ENCODE peak calls at places on chromosomes 6 and 20, in four cellular contexts. K, X, I and J are unnamed samples.

GRCh38 chr6:157556671-157557430 is 175.9 kb downstream of the ZDHHC14 start:
- DNase-seq in K (no peak), X (no peak), I (no peak), J (no peak)

GRCh38 chr6:14968056-14968643 is 277.7 kb upstream of the JARID2 start:
- DNase-seq in K (no peak), X (no peak), I (no peak), J (no peak)

GRCh38 chr6:153412519-153412918 is 281.4 kb upstream of the RGS17 start:
- DNase-seq in K (no peak), X (no peak), I (no peak), J (no peak)

GRCh38 chr20:37901667-37902503 is 1.0 kb upstream of the VSTM2L start:
- DNase-seq in K (peak; percentile 4), X (peak; percentile 89), I (no peak), J (no peak)

GRCh38 chr6:12882761-12883290 is 166.3 kb downstream of the PHACTR1 start:
- DNase-seq in K (no peak), X (no peak), I (no peak), J (no peak)

GRCh38 chr6:137927777-137928218 is 60.7 kb downstream of the TNFAIP3 start:
- DNase-seq in K (no peak), X (no peak), I (no peak), J (no peak)

GRCh38 chr6:83867527-83868161 is 8.2 kb downstream of the CYB5R4 start:
- DNase-seq in K (peak; percentile 21), X (no peak), I (no peak), J (no peak)

GRCh38 chr6:150333592-150333954 is 35.2 kb upstream of the IYD start:
- DNase-seq in K (no peak), X (no peak), I (no peak), J (no peak)

GRCh38 chr20:1185316-1185741 is 548 bp upstream of the TMEM74B start:
- DNase-seq in K (no peak), X (peak; percentile 80), I (no peak), J (no peak)

GRCh38 chr20:54168961-54169862 is 4.6 kb downstream of the CYP24A1 start:
- DNase-seq in K (peak; percentile 66), X (no peak), I (no peak), J (no peak)

GRCh38 chr6:156801712-156802111 is 24.5 kb downstream of the ARID1B start:
- DNase-seq in K (no peak), X (no peak), I (no peak), J (no peak)

GRCh38 chr20:41436679-41437078 is 70.1 kb upstream of the EMILIN3 start:
- DNase-seq in K (no peak), X (no peak), I (no peak), J (no peak)

GRCh38 chr20:49859011-49859410 is 46.4 kb downstream of the SLC9A8 start:
- DNase-seq in K (no peak), X (no peak), I (no peak), J (no peak)

GRCh38 chr6:38149526-38149925 is 330.0 kb downstream of the ZFAND3 start:
- DNase-seq in K (no peak), X (no peak), I (no peak), J (no peak)

GRCh38 chr6:11121851-11122250 is 10.3 kb upstream of the ERVFRD-1 start:
- DNase-seq in K (no peak), X (no peak), I (no peak), J (no peak)

GRCh38 chr6:31350973-31351733 is 5.8 kb downstream of the HLA-B start:
- DNase-seq in K (no peak), X (no peak), I (no peak), J (no peak)

GRCh38 chr6:31353508-31353907 is 3.5 kb downstream of the HLA-B start:
- DNase-seq in K (no peak), X (no peak), I (no peak), J (no peak)

GRCh38 chr6:31354248-31354647 is 2.7 kb downstream of the HLA-B start:
- DNase-seq in K (no peak), X (no peak), I (no peak), J (no peak)

GRCh38 chr6:31351734-31352496 is 5.1 kb downstream of the HLA-B start:
- DNase-seq in K (no peak), X (no peak), I (no peak), J (no peak)

DNA sequence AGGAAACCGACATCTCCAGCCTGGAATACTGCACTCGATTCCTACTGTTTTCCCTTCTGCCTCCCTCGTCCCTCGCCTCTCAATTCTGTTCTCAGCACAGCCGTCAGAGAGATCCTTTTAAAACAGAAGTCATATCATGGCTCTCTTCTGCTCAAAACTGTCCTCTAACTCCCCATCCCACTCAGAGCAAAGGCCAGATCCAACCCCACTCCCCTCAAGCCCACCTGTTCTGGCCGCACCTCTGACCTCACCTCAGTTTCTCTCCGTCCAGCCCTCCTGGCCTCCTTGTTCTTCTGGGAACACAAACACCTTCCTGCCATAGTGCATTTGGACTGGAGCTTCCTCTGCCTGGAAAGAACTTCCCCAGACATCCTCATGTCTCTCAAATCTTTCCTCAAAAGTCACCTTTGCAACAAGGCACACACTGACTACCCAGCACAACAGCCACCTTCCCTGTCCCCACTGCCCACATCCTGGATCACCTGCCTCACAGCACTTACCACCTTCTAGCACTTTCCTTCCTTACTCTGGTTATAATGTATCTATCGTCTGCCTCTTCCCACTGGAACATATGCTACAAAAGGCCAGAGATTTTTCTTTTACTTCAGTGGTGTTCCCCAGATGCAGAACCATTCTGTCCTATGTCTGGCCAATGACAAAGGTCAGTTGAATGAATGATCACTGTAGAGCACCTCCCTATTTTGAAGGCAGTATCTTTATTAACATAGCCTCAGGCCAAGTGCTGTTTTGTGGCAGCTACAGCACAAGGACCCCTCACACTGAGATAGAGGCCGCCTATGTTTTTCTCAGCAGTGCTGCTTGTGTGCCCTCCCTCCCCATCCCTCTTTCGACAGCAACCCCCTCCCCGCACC is 4.2 kb downstream of the HLA-B start:
- DNase-seq in K (no peak), X (no peak), I (no peak), J (no peak)
- H3K4me1 ChIP-seq in K (no peaks in the 10 kb centered on the region), X (no peaks in the 10 kb centered on the region), I (peaks cover under 1% of the 10 kb centered on the region), J (no peaks in the 10 kb centered on the region)

DNA sequence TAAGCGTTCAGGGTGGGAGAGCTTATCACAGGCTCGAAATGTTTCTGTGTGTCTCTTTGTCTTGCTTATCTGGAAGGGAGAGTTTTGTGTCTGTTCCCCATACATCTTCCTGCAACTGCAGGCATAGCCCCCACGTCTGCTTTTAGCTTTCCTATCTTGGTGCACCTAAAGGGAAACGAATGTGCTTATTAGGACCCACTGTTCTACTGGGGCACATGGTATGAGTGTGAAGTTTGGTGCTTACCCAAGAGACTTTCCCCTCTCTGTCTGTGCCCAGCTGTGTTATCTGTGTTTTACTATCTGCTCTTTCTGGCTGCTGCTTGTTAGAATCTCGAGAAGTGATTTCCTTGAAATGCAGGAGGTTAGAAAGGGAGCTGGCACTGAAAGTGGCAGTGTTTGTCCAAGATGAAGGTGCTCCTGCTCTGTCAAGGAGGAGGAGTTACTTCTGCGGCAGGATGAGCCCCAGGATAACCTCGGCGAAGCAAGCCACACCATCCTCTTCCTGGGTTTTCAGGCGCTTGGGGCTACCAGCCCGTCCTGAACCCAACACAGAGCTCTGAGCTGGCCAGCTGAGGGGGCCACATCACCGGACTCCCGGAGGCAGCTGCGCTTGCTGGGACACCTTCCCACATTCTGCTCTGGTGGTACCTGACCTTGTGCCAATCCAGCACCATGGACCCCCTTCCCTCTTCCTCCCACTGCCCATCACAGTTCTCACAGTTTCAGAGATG is 23.4 kb downstream of the DYNLT1 start:
- DNase-seq in K (no peak), X (no peak), I (no peak), J (no peak)
- TF ChIP-seq YY1 in K (no peak), X (no peak), I (no peak), J (no peak)

GRCh38 chr20:61733216-61733615 is 332.5 kb downstream of the TAF4 start:
- DNase-seq in K (no peak), X (no peak), I (no peak), J (no peak)

GRCh38 chr20:61733891-61734732 is 331.6 kb downstream of the TAF4 start:
- DNase-seq in K (no peak), X (no peak), I (no peak), J (no peak)

GRCh38 chr20:61731363-61732181 is 334.1 kb downstream of the TAF4 start:
- DNase-seq in K (no peak), X (no peak), I (no peak), J (no peak)

GRCh38 chr20:61730631-61731362 is 334.9 kb downstream of the TAF4 start:
- DNase-seq in K (no peak), X (no peak), I (no peak), J (no peak)

DNA sequence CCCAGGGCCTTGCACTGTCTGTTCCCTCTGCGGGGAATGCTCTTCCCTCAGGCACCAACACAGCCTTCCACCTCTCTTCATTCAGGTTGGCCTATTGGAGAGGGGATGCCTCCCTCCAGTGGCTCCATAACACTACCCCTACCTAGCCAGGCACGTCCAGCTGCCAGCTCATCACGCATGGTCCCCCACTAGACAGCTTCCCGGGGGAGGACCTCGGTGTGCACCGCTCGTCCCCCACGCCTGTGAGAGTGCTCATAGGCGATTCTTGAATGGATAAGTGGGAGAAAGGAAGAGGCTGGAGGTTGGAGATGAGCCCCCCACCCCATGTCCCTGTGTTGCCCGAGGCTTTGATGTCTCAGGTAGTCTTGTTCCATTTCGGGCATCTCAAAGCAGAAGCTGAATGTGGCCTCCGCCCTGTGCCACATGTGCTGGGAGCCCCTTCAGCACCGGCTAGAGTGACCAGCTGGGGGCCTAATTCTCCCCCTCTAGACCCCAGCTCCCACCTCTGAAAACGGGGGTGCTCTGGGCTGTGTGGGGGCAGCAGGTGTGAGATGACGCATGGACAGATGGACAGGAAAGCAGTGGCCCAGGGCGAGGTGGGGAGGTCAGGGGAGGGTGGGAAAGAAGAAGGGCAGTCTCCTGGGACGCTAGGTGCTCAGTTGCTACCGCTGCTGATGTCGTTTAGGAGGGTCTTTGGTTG is 333.0 kb downstream of the TAF4 start:
- DNase-seq in K (no peak), X (no peak), I (no peak), J (no peak)
- H3K27me3 ChIP-seq in K (peaks cover 24% of the 10 kb centered on the region), X (peaks cover 7% of the 10 kb centered on the region), I (no peaks in the 10 kb centered on the region), J (peaks cover 82% of the 10 kb centered on the region)

GRCh38 chr6:105138141-105138540 is 41.7 kb downstream of the POPDC3 start:
- DNase-seq in K (no peak), X (no peak), I (no peak), J (no peak)

GRCh38 chr6:105137388-105137787 is 42.4 kb downstream of the POPDC3 start:
- DNase-seq in K (no peak), X (no peak), I (no peak), J (no peak)

GRCh38 chr6:105135056-105135455 is 44.8 kb downstream of the POPDC3 start:
- DNase-seq in K (no peak), X (no peak), I (no peak), J (no peak)

GRCh38 chr6:105135907-105136432 is 43.8 kb downstream of the POPDC3 start:
- DNase-seq in K (no peak), X (no peak), I (no peak), J (no peak)

DNA sequence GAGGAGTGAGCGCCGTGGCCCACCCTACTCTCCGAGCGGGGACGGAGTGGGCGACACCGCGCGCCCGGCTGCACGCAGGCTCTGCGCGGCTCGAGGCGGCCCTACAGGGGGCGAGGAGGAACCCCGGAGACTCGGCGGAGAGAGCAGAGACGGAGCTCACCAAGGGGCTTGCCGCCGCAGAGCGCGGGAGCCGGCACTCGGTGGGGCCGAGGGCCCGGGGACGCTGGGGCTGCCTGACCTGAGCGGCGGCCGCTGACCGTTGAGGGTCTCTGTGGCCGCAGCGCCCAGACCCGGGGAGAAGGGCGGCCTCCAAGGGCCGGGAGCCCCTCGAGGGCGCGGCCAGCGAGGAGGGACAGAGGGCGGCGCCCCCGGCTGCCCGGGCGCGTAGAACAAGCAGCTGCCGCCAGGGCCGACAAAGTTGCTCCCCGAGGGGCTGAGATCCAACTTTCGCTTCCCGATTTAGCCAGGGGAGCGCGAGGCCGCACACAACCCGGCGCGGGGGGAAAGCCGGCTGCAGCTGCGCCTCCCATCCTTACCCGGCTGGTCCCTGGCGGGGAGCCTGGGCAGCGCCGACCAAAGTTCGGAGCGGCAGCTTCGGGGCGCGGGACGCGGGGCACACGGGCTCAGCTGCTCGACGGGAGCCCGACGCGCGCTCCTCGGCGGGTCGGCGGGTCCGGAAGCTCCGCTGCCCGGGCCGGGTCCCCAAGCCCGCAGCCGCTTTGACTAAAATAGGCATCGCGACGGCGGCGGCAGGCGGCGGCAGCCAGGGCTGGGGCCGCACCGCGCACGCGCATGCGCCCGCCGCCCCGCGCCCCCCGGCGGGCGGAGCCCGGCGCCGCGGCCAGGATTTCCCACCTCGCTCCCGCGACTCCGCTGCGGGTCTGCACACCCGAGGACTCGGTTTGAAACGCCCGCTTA is 43.1 kb downstream of the POPDC3 start:
- DNase-seq in K (no peak), X (peak; percentile 56), I (peak; percentile 21), J (peak; percentile 22)
- H3K4me1 ChIP-seq in K (peaks cover 3% of the 10 kb centered on the region), X (no peaks in the 10 kb centered on the region), I (peaks cover 3% of the 10 kb centered on the region), J (no peaks in the 10 kb centered on the region)